ENCODE peak calls at places on chromosome 12, in ten cellular contexts. One of them, this sample, is unnamed.

GRCh38 chr12:32423598-32423997 is 24.2 kb downstream of the FGD4 start:
- DNase-seq in OCI-LY7: no peak
- DNase-seq in RPMI7951: no peak
- DNase-seq in amygdala: no peak
- DNase-seq in stomach: no peak
- DNase-seq in endothelial cell: no peak
- DNase-seq in iris pigment epithelial cell: no peak
- DNase-seq in EL: no peak
- DNase-seq in activated B cell treated with CpG ODN at 0.5 μM for 24 hours: no peak
- DNase-seq in tibial nerve: no peak
- DNase-seq in this sample: no peak

GRCh38 chr12:125160556-125160955 is 95.3 kb downstream of the AACS start:
- DNase-seq in tibial nerve: no peak
- DNase-seq in activated B cell treated with CpG ODN at 0.5 μM for 24 hours: no peak
- DNase-seq in OCI-LY7: no peak
- DNase-seq in iris pigment epithelial cell: no peak
- DNase-seq in RPMI7951: no peak
- DNase-seq in stomach: no peak
- DNase-seq in amygdala: no peak
- DNase-seq in EL: no peak
- DNase-seq in endothelial cell: no peak
- DNase-seq in this sample: no peak

GRCh38 chr12:113467514-113468364 is 3.9 kb downstream of the LHX5 start:
- DNase-seq in amygdala: no peak
- DNase-seq in EL: no peak
- DNase-seq in RPMI7951: no peak
- DNase-seq in stomach: no peak
- DNase-seq in endothelial cell: no peak
- DNase-seq in activated B cell treated with CpG ODN at 0.5 μM for 24 hours: no peak
- DNase-seq in OCI-LY7: no peak
- DNase-seq in iris pigment epithelial cell: no peak
- DNase-seq in tibial nerve: no peak
- DNase-seq in this sample: no peak

GRCh38 chr12:93148412-93148811 is 219.3 kb upstream of the EEA1 start:
- DNase-seq in RPMI7951: no peak
- DNase-seq in EL: no peak
- DNase-seq in stomach: no peak
- DNase-seq in activated B cell treated with CpG ODN at 0.5 μM for 24 hours: no peak
- DNase-seq in endothelial cell: no peak
- DNase-seq in OCI-LY7: no peak
- DNase-seq in tibial nerve: no peak
- DNase-seq in amygdala: no peak
- DNase-seq in iris pigment epithelial cell: peak
- DNase-seq in this sample: no peak

GRCh38 chr12:27674989-27675388 is 21.3 kb upstream of the REP15 start:
- DNase-seq in activated B cell treated with CpG ODN at 0.5 μM for 24 hours: no peak
- DNase-seq in RPMI7951: no peak
- DNase-seq in iris pigment epithelial cell: no peak
- DNase-seq in amygdala: no peak
- DNase-seq in endothelial cell: no peak
- DNase-seq in stomach: no peak
- DNase-seq in tibial nerve: no peak
- DNase-seq in EL: no peak
- DNase-seq in OCI-LY7: no peak
- DNase-seq in this sample: no peak

GRCh38 chr12:77625441-77625840 is 205.3 kb upstream of the NAV3 start:
- DNase-seq in amygdala: no peak
- DNase-seq in activated B cell treated with CpG ODN at 0.5 μM for 24 hours: no peak
- DNase-seq in tibial nerve: no peak
- DNase-seq in stomach: no peak
- DNase-seq in endothelial cell: no peak
- DNase-seq in OCI-LY7: no peak
- DNase-seq in EL: peak
- DNase-seq in RPMI7951: peak
- DNase-seq in iris pigment epithelial cell: peak
- DNase-seq in this sample: no peak

GRCh38 chr12:88628856-88629509 is 48.7 kb upstream of the KITLG start:
- DNase-seq in tibial nerve: no peak
- DNase-seq in OCI-LY7: no peak
- DNase-seq in RPMI7951: no peak
- DNase-seq in endothelial cell: no peak
- DNase-seq in activated B cell treated with CpG ODN at 0.5 μM for 24 hours: no peak
- DNase-seq in iris pigment epithelial cell: no peak
- DNase-seq in stomach: peak
- DNase-seq in EL: no peak
- DNase-seq in amygdala: no peak
- DNase-seq in this sample: no peak

GRCh38 chr12:16610006-16610520 is 4.1 kb upstream of the LMO3 start:
- DNase-seq in RPMI7951: no peak
- DNase-seq in OCI-LY7: no peak
- DNase-seq in iris pigment epithelial cell: no peak
- DNase-seq in stomach: no peak
- DNase-seq in amygdala: no peak
- DNase-seq in tibial nerve: no peak
- DNase-seq in EL: no peak
- DNase-seq in activated B cell treated with CpG ODN at 0.5 μM for 24 hours: no peak
- DNase-seq in endothelial cell: no peak
- DNase-seq in this sample: no peak

GRCh38 chr12:79415754-79416435 is 274.9 kb downstream of the PAWR start:
- DNase-seq in EL: no peak
- DNase-seq in OCI-LY7: no peak
- DNase-seq in amygdala: no peak
- DNase-seq in tibial nerve: no peak
- DNase-seq in activated B cell treated with CpG ODN at 0.5 μM for 24 hours: no peak
- DNase-seq in RPMI7951: peak
- DNase-seq in iris pigment epithelial cell: peak
- DNase-seq in stomach: peak
- DNase-seq in endothelial cell: no peak
- DNase-seq in this sample: no peak

GRCh38 chr12:49543914-49544815 is 5.3 kb downstream of the KCNH3 start:
- DNase-seq in endothelial cell: no peak
- DNase-seq in tibial nerve: no peak
- DNase-seq in OCI-LY7: no peak
- DNase-seq in stomach: no peak
- DNase-seq in EL: no peak
- DNase-seq in RPMI7951: no peak
- DNase-seq in iris pigment epithelial cell: no peak
- DNase-seq in amygdala: no peak
- DNase-seq in activated B cell treated with CpG ODN at 0.5 μM for 24 hours: no peak
- DNase-seq in this sample: no peak

GRCh38 chr12:46468159-46468558 is 95.6 kb upstream of the SLC38A2 start:
- DNase-seq in OCI-LY7: no peak
- DNase-seq in endothelial cell: no peak
- DNase-seq in EL: no peak
- DNase-seq in RPMI7951: no peak
- DNase-seq in amygdala: no peak
- DNase-seq in iris pigment epithelial cell: peak
- DNase-seq in stomach: peak
- DNase-seq in activated B cell treated with CpG ODN at 0.5 μM for 24 hours: no peak
- DNase-seq in tibial nerve: no peak
- DNase-seq in this sample: no peak

GRCh38 chr12:127829974-127830543 is 436.9 kb upstream of the TMEM132C start:
- DNase-seq in endothelial cell: no peak
- DNase-seq in stomach: no peak
- DNase-seq in EL: no peak
- DNase-seq in OCI-LY7: no peak
- DNase-seq in tibial nerve: no peak
- DNase-seq in iris pigment epithelial cell: no peak
- DNase-seq in activated B cell treated with CpG ODN at 0.5 μM for 24 hours: no peak
- DNase-seq in RPMI7951: peak
- DNase-seq in amygdala: no peak
- DNase-seq in this sample: no peak

GRCh38 chr12:124452576-124453391 is 114.6 kb downstream of the NCOR2 start:
- DNase-seq in stomach: no peak
- DNase-seq in endothelial cell: no peak
- DNase-seq in EL: no peak
- DNase-seq in tibial nerve: no peak
- DNase-seq in activated B cell treated with CpG ODN at 0.5 μM for 24 hours: no peak
- DNase-seq in iris pigment epithelial cell: no peak
- DNase-seq in OCI-LY7: no peak
- DNase-seq in amygdala: no peak
- DNase-seq in RPMI7951: no peak
- DNase-seq in this sample: no peak

GRCh38 chr12:9340422-9341259 is 132.4 kb upstream of the PZP start:
- DNase-seq in OCI-LY7: no peak
- DNase-seq in endothelial cell: no peak
- DNase-seq in RPMI7951: peak
- DNase-seq in stomach: no peak
- DNase-seq in activated B cell treated with CpG ODN at 0.5 μM for 24 hours: no peak
- DNase-seq in amygdala: no peak
- DNase-seq in tibial nerve: no peak
- DNase-seq in EL: peak
- DNase-seq in iris pigment epithelial cell: no peak
- DNase-seq in this sample: no peak

GRCh38 chr12:91326043-91327027 is 143.7 kb upstream of the DCN start:
- DNase-seq in iris pigment epithelial cell: peak
- DNase-seq in RPMI7951: peak
- DNase-seq in OCI-LY7: peak
- DNase-seq in amygdala: peak
- DNase-seq in tibial nerve: peak
- DNase-seq in endothelial cell: peak
- DNase-seq in activated B cell treated with CpG ODN at 0.5 μM for 24 hours: no peak
- DNase-seq in stomach: peak
- DNase-seq in EL: peak
- DNase-seq in this sample: peak

GRCh38 chr12:102067574-102068258 is 5.9 kb upstream of the WASHC3 start:
- DNase-seq in OCI-LY7: no peak
- DNase-seq in iris pigment epithelial cell: peak
- DNase-seq in activated B cell treated with CpG ODN at 0.5 μM for 24 hours: no peak
- DNase-seq in EL: peak
- DNase-seq in stomach: no peak
- DNase-seq in tibial nerve: no peak
- DNase-seq in amygdala: no peak
- DNase-seq in endothelial cell: no peak
- DNase-seq in RPMI7951: peak
- DNase-seq in this sample: no peak

GRCh38 chr12:52205584-52206308 is 13.9 kb upstream of the KRT80 start:
- DNase-seq in tibial nerve: no peak
- DNase-seq in stomach: no peak
- DNase-seq in RPMI7951: no peak
- DNase-seq in endothelial cell: no peak
- DNase-seq in amygdala: no peak
- DNase-seq in OCI-LY7: no peak
- DNase-seq in activated B cell treated with CpG ODN at 0.5 μM for 24 hours: no peak
- DNase-seq in EL: no peak
- DNase-seq in iris pigment epithelial cell: no peak
- DNase-seq in this sample: no peak

GRCh38 chr12:52191841-52192791 is at the start of gene KRT80:
- DNase-seq in amygdala: no peak
- DNase-seq in endothelial cell: no peak
- DNase-seq in OCI-LY7: no peak
- DNase-seq in activated B cell treated with CpG ODN at 0.5 μM for 24 hours: no peak
- DNase-seq in iris pigment epithelial cell: peak
- DNase-seq in tibial nerve: peak
- DNase-seq in EL: peak
- DNase-seq in stomach: peak
- DNase-seq in RPMI7951: peak
- DNase-seq in this sample: no peak

GRCh38 chr12:105831372-105831771 is 307.4 kb downstream of the NUAK1 start:
- DNase-seq in endothelial cell: no peak
- DNase-seq in amygdala: no peak
- DNase-seq in tibial nerve: no peak
- DNase-seq in RPMI7951: no peak
- DNase-seq in OCI-LY7: no peak
- DNase-seq in stomach: no peak
- DNase-seq in EL: no peak
- DNase-seq in activated B cell treated with CpG ODN at 0.5 μM for 24 hours: no peak
- DNase-seq in iris pigment epithelial cell: no peak
- DNase-seq in this sample: peak

GRCh38 chr12:9798008-9798619 is 29.2 kb upstream of the KLRF1 start:
- DNase-seq in stomach: peak
- DNase-seq in iris pigment epithelial cell: peak
- DNase-seq in RPMI7951: peak
- DNase-seq in tibial nerve: peak
- DNase-seq in endothelial cell: peak
- DNase-seq in amygdala: no peak
- DNase-seq in EL: peak
- DNase-seq in activated B cell treated with CpG ODN at 0.5 μM for 24 hours: no peak
- DNase-seq in OCI-LY7: peak
- DNase-seq in this sample: no peak

GRCh38 chr12:58907326-58907855 is 12.9 kb downstream of the LRIG3 start:
- DNase-seq in EL: no peak
- DNase-seq in endothelial cell: no peak
- DNase-seq in OCI-LY7: no peak
- DNase-seq in stomach: no peak
- DNase-seq in activated B cell treated with CpG ODN at 0.5 μM for 24 hours: no peak
- DNase-seq in iris pigment epithelial cell: no peak
- DNase-seq in amygdala: no peak
- DNase-seq in RPMI7951: no peak
- DNase-seq in tibial nerve: no peak
- DNase-seq in this sample: no peak

GRCh38 chr12:27334052-27334720 is 1.6 kb downstream of the BMAL2 start:
- DNase-seq in tibial nerve: no peak
- DNase-seq in OCI-LY7: no peak
- DNase-seq in stomach: no peak
- DNase-seq in activated B cell treated with CpG ODN at 0.5 μM for 24 hours: no peak
- DNase-seq in EL: no peak
- DNase-seq in amygdala: no peak
- DNase-seq in iris pigment epithelial cell: no peak
- DNase-seq in endothelial cell: no peak
- DNase-seq in RPMI7951: no peak
- DNase-seq in this sample: no peak

GRCh38 chr12:6936378-6936638 is 7.3 kb upstream of the RNU7-1 start:
- DNase-seq in tibial nerve: no peak
- DNase-seq in OCI-LY7: no peak
- DNase-seq in stomach: no peak
- DNase-seq in EL: no peak
- DNase-seq in endothelial cell: no peak
- DNase-seq in iris pigment epithelial cell: no peak
- DNase-seq in amygdala: no peak
- DNase-seq in RPMI7951: no peak
- DNase-seq in activated B cell treated with CpG ODN at 0.5 μM for 24 hours: no peak
- DNase-seq in this sample: no peak

GRCh38 chr12:66103011-66103913 is 27.3 kb downstream of the LLPH start:
- DNase-seq in tibial nerve: no peak
- DNase-seq in endothelial cell: no peak
- DNase-seq in iris pigment epithelial cell: no peak
- DNase-seq in activated B cell treated with CpG ODN at 0.5 μM for 24 hours: no peak
- DNase-seq in EL: peak
- DNase-seq in amygdala: no peak
- DNase-seq in RPMI7951: no peak
- DNase-seq in stomach: no peak
- DNase-seq in OCI-LY7: no peak
- DNase-seq in this sample: no peak

This sample was measured in HuH-7.